ENCODE peak calls at places on chromosomes 6 and 20, in five cellular contexts. M is GM12878, B is heart left ventricle, F is Peyer's patch, V is body of pancreas. X is an unnamed sample.

GRCh38 chr6:159056432-159056831 is 11.6 kb upstream of the TAGAP start:
- DNase-seq in M (no peak), B (no peak), F (no peak), V (no peak), X (no peak)

GRCh38 chr6:54194067-54194466 is 82.8 kb downstream of the MLIP start:
- DNase-seq in M (no peak), B (no peak), F (no peak), V (no peak), X (no peak)

GRCh38 chr20:31790401-31790800 is 28.8 kb upstream of the MYLK2 start:
- DNase-seq in M (no peak), B (no peak), F (no peak), V (no peak), X (no peak)

GRCh38 chr20:58212636-58213035 is 15.8 kb downstream of the ANKRD60 start:
- DNase-seq in M (no peak), B (no peak), F (no peak), V (no peak), X (no peak)

GRCh38 chr6:100617633-100618348 is 153.1 kb upstream of the SIM1 start:
- DNase-seq in M (no peak), B (no peak), F (no peak), V (no peak), X (no peak)

GRCh38 chr6:126721581-126722145 is 381.7 kb downstream of the CENPW start:
- DNase-seq in M (no peak), B (no peak), F (no peak), V (no peak), X (no peak)

GRCh38 chr6:149443411-149444181 is 41.2 kb downstream of the ZC3H12D start:
- DNase-seq in M (no peak), B (no peak), F (no peak), V (no peak), X (peak; percentile 56)

GRCh38 chr6:51542466-51542865 is 544.9 kb downstream of the PKHD1 start:
- DNase-seq in M (no peak), B (no peak), F (no peak), V (no peak), X (no peak)

GRCh38 chr6:165846123-165846966 is 183.3 kb upstream of the PDE10A start:
- DNase-seq in M (no peak), B (no peak), F (no peak), V (no peak), X (no peak)

GRCh38 chr6:169315830-169316614 is 62.4 kb upstream of the THBS2 start:
- DNase-seq in M (no peak), B (no peak), F (no peak), V (no peak), X (no peak)

GRCh38 chr20:17643531-17644188 is 38.4 kb downstream of the RRBP1 start:
- DNase-seq in M (no peak), B (no peak), F (no peak), V (no peak), X (no peak)

GRCh38 chr6:90490030-90490429 is 96.8 kb downstream of the MAP3K7 start:
- DNase-seq in M (no peak), B (no peak), F (no peak), V (no peak), X (no peak)

GRCh38 chr6:27893059-27893835 is 18.9 kb downstream of the OR2B2 start:
- DNase-seq in M (peak; percentile 98), B (peak; percentile 74), F (peak; percentile 87), V (peak; percentile 80), X (peak; percentile 90)
- H3K4me1 ChIP-seq in M (peaks cover 13% of the 10 kb centered on the region), B (no peaks in the 10 kb centered on the region), F (peaks cover 10% of the 10 kb centered on the region), V (peaks cover 38% of the 10 kb centered on the region), X (peaks cover 6% of the 10 kb centered on the region)

GRCh38 chr6:117602151-117602898 is at the start of gene GOPC:
- DNase-seq in M (peak; percentile 93), B (peak; percentile 96), F (peak; percentile 93), V (peak; percentile 97), X (peak; percentile 96)
- TF ChIP-seq POLR2A in M (peak; percentile 98), B (no peak), F (peak; percentile 89), V (peak; percentile 93), X (no peak)

GRCh38 chr20:63538204-63539091 is 1.3 kb upstream of the PTK6 start:
- DNase-seq in M (no peak), B (no peak), F (no peak), V (peak; percentile 98), X (no peak)
- H3K4me1 ChIP-seq in M (peaks cover 26% of the 10 kb centered on the region), B (no peaks in the 10 kb centered on the region), F (peaks cover 28% of the 10 kb centered on the region), V (peaks cover 34% of the 10 kb centered on the region), X (peaks cover 10% of the 10 kb centered on the region)

GRCh38 chr20:270517-270916 is 13.0 kb downstream of the DEFB132 start:
- DNase-seq in M (no peak), B (no peak), F (no peak), V (no peak), X (no peak)

GRCh38 chr20:266213-266603 is 8.7 kb downstream of the DEFB132 start:
- DNase-seq in M (no peak), B (no peak), F (no peak), V (no peak), X (no peak)

GRCh38 chr20:263701-264100 is 6.2 kb downstream of the DEFB132 start:
- DNase-seq in M (no peak), B (no peak), F (no peak), V (no peak), X (no peak)

GRCh38 chr20:271069-271468 is 13.5 kb downstream of the DEFB132 start:
- DNase-seq in M (no peak), B (no peak), F (no peak), V (no peak), X (no peak)

DNA sequence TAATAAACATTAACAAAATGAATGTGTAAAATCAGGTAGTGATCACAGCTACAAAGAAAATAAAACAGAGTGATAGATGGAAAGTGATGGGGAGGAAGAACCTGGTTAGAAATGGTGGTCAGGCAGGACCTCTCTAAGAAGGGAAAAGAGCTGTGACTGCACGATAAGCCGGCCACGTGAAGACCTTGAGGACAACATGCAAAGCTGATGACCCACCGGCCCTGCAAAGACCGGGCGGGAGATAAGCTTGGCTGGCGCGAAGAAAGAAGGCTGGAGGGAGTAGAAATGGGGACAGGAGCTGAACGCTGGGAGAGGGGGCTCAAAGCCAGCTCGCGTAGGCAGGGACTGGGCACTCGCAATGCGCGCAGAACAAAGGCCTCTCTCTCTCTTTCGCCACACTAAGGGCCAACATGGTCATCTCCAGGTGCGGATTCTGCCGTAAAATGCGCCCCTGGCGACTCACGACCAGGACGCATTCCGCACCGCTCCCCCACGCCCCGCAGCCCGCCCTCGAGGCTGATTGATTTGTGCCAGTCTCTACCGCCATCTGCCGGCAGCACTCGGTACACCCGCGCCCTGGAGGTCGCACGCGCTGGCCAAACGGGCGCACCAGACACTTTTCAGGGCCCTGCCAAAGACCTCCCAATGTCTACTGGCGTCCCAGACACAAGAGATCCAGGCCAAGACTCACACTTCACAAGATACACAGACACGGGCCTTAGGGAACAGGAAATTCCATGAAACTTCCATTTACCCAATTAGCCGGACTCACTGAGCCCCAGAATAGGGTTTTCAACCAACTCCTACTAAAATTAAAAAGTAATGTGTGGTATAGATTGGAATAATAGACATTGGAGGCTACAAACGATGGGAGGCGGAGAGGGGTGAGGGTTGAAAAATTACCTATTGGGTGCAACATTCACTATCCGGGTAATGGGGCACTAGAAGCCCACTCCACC is 9.4 kb downstream of the DEFB132 start:
- DNase-seq in M (peak; percentile 41), B (peak; percentile 84), F (peak; percentile 88), V (peak; percentile 91), X (peak; percentile 93)
- TF ChIP-seq POLR2A in M (peak; percentile 75), B (no peak), F (no peak), V (no peak), X (no peak)

DNA sequence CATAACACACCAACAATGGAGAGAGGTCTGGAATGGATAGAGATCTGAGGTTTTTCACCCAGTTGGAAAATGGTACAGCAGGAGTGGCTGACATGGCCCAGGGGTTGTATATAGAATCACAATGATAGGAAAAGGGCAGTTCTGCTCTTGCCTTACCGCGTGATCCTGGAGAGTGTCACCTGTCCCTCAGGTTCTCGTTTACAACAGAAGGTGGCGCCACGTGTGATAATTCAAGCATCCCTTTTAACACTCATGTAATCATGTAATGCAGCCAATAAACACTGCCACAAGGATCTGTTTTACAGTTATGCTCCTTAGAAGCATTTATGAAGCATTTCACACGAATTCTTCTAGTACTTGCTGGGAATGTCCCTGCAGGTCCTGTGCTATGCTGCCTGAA is 12.9 kb upstream of the WFDC2 start:
- DNase-seq in M (no peak), B (no peak), F (no peak), V (peak; percentile 65), X (peak; percentile 69)
- H3K4me1 ChIP-seq in M (no peaks in the 10 kb centered on the region), B (no peaks in the 10 kb centered on the region), F (no peaks in the 10 kb centered on the region), V (no peaks in the 10 kb centered on the region), X (no peaks in the 10 kb centered on the region)

DNA sequence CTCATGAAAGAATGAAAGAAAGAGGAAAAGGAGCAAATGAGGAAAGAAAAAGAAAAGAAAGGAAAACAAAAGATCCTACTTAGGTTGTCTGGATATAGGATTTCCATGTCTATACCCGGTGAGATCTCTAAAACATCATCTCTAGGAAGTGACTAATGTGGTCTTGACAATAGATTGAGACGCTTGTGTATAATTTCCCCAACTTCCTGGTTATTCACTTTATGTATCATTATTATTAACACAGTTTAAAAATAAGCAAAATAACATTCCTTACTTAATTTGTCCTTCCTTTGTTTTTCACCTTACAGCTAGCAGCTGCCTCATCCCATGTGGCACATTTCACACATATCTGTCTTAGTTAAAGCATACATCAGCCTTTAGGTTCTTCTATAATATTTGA is 27.0 kb downstream of the LAMA4 start:
- DNase-seq in M (no peak), B (no peak), F (no peak), V (no peak), X (no peak)
- TF ChIP-seq POLR2A in M (no peak), B (no peak), F (no peak), V (no peak), X (no peak)

GRCh38 chr20:63913768-63914167 is 18.8 kb downstream of the DNAJC5 start:
- DNase-seq in M (no peak), B (no peak), F (no peak), V (no peak), X (no peak)

GRCh38 chr20:63911171-63911570 is 16.2 kb downstream of the DNAJC5 start:
- DNase-seq in M (no peak), B (no peak), F (no peak), V (peak; percentile 90), X (no peak)

GRCh38 chr20:63903796-63904570 is 9.1 kb downstream of the DNAJC5 start:
- DNase-seq in M (no peak), B (no peak), F (no peak), V (no peak), X (no peak)

DNA sequence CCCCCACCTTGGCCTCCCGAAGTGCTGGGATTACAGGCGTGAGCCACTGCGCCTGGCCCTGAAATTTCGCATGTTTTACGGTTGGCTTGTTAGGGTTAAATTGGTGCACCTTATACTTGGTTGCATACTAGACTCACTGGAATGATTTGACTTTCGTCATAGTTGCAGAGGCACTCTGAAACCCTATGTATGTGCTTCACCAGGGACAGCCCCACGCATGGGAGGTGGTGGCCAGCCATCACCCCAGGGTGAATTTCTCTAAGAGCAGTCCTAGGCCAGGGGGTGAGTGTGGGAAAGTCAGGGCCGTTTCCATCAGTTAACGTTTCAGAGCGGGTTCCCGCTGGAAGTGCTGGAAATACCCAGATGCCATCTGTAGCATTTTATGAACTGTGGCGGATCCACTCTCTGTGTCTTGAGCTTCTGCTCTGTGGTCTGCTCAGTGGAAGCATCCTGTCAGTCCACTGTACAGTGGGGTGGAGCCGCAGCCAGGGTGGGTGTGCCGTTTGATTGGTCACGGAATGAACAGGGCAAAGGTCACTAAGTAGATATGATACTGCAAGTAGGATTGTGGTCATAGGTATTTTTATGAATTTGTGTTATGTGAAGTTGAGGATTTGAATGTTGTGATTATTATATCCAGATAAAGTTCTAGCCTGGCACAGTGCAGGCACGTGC is 13.2 kb downstream of the DNAJC5 start:
- DNase-seq in M (no peak), B (no peak), F (no peak), V (peak; percentile 40), X (no peak)
- H3K4me1 ChIP-seq in M (no peaks in the 10 kb centered on the region), B (no peaks in the 10 kb centered on the region), F (peaks cover 70% of the 10 kb centered on the region), V (peaks cover 59% of the 10 kb centered on the region), X (no peaks in the 10 kb centered on the region)

X was measured in testis.